ENCODE peak calls at places on chromosomes 11 and 22, in nine cellular contexts. L, Z, J, O, N, K, G, F and H are unnamed samples.

GRCh38 chr11:69284081-69284511 is 9.9 kb upstream of the MYEOV start:
- DNase-seq in F (no peak), N (no peak), Z (no peak), G (no peak), J (no peak), L (no peak), K (no peak), O (no peak), H (no peak)

GRCh38 chr22:47127441-47127871 is 365.0 kb downstream of the TBC1D22A start:
- DNase-seq in J (peak), K (no peak), N (no peak), L (no peak), O (no peak), G (no peak), F (no peak), Z (no peak), H (no peak)

GRCh38 chr11:57279131-57279530 is 42.1 kb upstream of the APLNR start:
- DNase-seq in G (no peak), Z (no peak), J (no peak), N (no peak), F (no peak), K (no peak), O (peak), L (no peak), H (no peak)

GRCh38 chr11:24295360-24295759 is 201.5 kb upstream of the LUZP2 start:
- DNase-seq in Z (no peak), G (no peak), N (no peak), O (no peak), L (no peak), K (no peak), J (no peak), F (no peak), H (no peak)

GRCh38 chr11:45285931-45286632 is at the start of gene SYT13:
- DNase-seq in G (peak), N (peak), L (no peak), O (peak), Z (peak), K (no peak), J (no peak), F (peak), H (no peak)

GRCh38 chr11:121563900-121564822 is 111.4 kb upstream of the SORL1-AS1 start:
- DNase-seq in K (no peak), N (no peak), L (no peak), O (no peak), Z (no peak), F (no peak), J (no peak), G (no peak), H (no peak)

GRCh38 chr11:57903441-57904123 is 120.1 kb upstream of the OR9Q1 start:
- DNase-seq in N (no peak), J (no peak), F (peak), O (no peak), Z (no peak), L (peak), G (no peak), K (no peak), H (no peak)

GRCh38 chr11:94766656-94767291 is 1.4 kb upstream of the AMOTL1 start:
- DNase-seq in K (no peak), J (no peak), F (no peak), N (no peak), L (no peak), G (no peak), Z (no peak), O (peak), H (no peak)

GRCh38 chr11:34644669-34645406 is 23.9 kb downstream of the EHF start:
- DNase-seq in J (no peak), G (no peak), Z (no peak), O (peak), K (no peak), F (no peak), N (no peak), L (no peak), H (no peak)

GRCh38 chr11:2927851-2928604 is 1.2 kb downstream of the PHLDA2 start:
- DNase-seq in K (peak), J (peak), Z (no peak), N (no peak), F (peak), O (peak), G (no peak), L (no peak), H (no peak)

GRCh38 chr11:115701284-115701875 is 197.2 kb upstream of the CADM1 start:
- DNase-seq in Z (no peak), F (no peak), O (no peak), L (no peak), G (no peak), N (no peak), J (no peak), K (no peak), H (no peak)

GRCh38 chr11:3613998-3614741 is 27.6 kb downstream of the ART5 start:
- DNase-seq in O (no peak), F (no peak), L (no peak), Z (no peak), G (no peak), J (no peak), N (no peak), K (no peak), H (no peak)

GRCh38 chr11:33742249-33742851 is 6.1 kb upstream of the CD59 start:
- DNase-seq in F (no peak), L (no peak), G (no peak), Z (no peak), J (no peak), K (peak), N (no peak), O (peak), H (no peak)

GRCh38 chr22:37162221-37163095 is 12.7 kb upstream of the IL2RB start:
- DNase-seq in J (no peak), K (peak), Z (no peak), G (no peak), O (no peak), N (no peak), F (no peak), L (no peak), H (no peak)
- TF ChIP-seq CTCF in J (no peak), K (no peak), Z (no peak), G (no peak), O (no peak), N (no peak), F (no peak), L (no peak), H (no peak)

GRCh38 chr22:19419086-19419463 is 12.5 kb downstream of the HIRA start:
- DNase-seq in G (no peak), K (peak), J (no peak), Z (no peak), O (no peak), F (no peak), N (no peak), L (no peak), H (no peak)
- TF ChIP-seq CTCF in G (no peak), K (no peak), J (no peak), Z (no peak), O (no peak), F (no peak), N (no peak), L (no peak), H (no peak)

GRCh38 chr22:45504703-45505341 is 2.1 kb downstream of the FBLN1 start:
- DNase-seq in O (peak), J (peak), L (no peak), N (peak), Z (peak), F (no peak), K (no peak), G (peak), H (no peak)

GRCh38 chr22:45503071-45503815 is 560 bp downstream of the FBLN1 start:
- DNase-seq in Z (no peak), L (no peak), G (no peak), K (no peak), O (no peak), F (no peak), J (peak), N (peak), H (no peak)

GRCh38 chr22:45503816-45504702 is 1.4 kb downstream of the FBLN1 start:
- DNase-seq in N (peak), J (peak), Z (no peak), K (no peak), O (peak), L (no peak), G (peak), F (no peak), H (no peak)

GRCh38 chr22:45499746-45500145 is 2.9 kb upstream of the FBLN1 start:
- DNase-seq in G (no peak), J (peak), F (no peak), K (no peak), O (no peak), L (no peak), Z (no peak), N (no peak), H (no peak)

GRCh38 chr22:45502215-45503070 is at the start of gene FBLN1:
- DNase-seq in N (peak), J (peak), O (peak), K (no peak), G (peak), F (peak), Z (peak), L (no peak), H (no peak)
- TF ChIP-seq CTCF in N (no peak), J (no peak), O (peak), K (no peak), G (no peak), F (peak), Z (peak), L (no peak), H (peak)

DNA sequence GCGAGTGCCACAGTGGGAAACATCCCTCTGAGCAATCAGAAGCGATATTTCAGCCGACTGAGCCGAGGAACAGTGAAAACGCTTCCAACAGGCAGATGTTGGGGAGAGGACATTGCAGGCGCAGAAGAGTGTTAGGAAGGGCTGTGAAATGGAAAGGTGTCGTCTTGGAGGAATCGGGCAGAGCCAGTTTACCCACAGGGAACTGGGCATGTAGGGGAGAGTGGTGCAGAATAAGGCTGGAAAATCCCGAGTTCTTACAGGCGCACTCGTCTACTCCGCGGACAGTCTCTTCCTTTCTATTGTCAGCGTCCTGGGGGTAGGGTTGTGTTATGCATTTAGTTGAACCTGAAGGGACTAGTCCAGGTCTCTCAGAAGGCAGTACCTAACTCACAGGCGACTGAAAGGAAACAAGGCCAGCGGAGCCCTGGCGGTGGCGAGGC is 1.1 kb upstream of the APLP2 start:
- DNase-seq in J (no peak), Z (no peak), O (no peak), L (no peak), K (no peak), N (no peak), F (no peak), G (no peak), H (no peak)
- TF ChIP-seq CTCF in J (no peak), Z (no peak), O (no peak), L (no peak), K (no peak), N (no peak), F (no peak), G (no peak), H (no peak)